ENCODE peak calls at places on chromosome 18, in ten cellular contexts. I is aorta; Z is astrocyte of the spinal cord; U is body of pancreas; C is upper lobe of right lung; K is cardiac fibroblast; R is right lobe of liver; S is AG09309; H is CD8-positive, alpha-beta memory T cell; D is foreskin fibroblast. W is an unnamed sample.

GRCh38 chr18:51624311-51624710 is 426.8 kb upstream of the MEX3C start:
- DNase-seq in C (no peak), S (no peak), U (no peak), H (no peak), Z (no peak), K (no peak), R (no peak), D (no peak), I (no peak), W (no peak)

GRCh38 chr18:12076424-12077140 is 17.1 kb upstream of the ANKRD62 start:
- DNase-seq in H (no peak), D (peak), I (peak), Z (no peak), K (peak), U (no peak), C (peak), S (no peak), R (no peak), W (no peak)

GRCh38 chr18:55256568-55257289 is 297.5 kb upstream of the CCDC68 start:
- DNase-seq in Z (no peak), S (no peak), C (no peak), D (peak), I (no peak), R (no peak), H (no peak), K (no peak), U (no peak), W (no peak)

GRCh38 chr18:61677435-61677830 is 215.4 kb downstream of the RNF152 start:
- DNase-seq in K (no peak), R (no peak), S (no peak), H (no peak), I (no peak), C (no peak), Z (no peak), U (no peak), D (no peak), W (no peak)

GRCh38 chr18:54388203-54389142 is 30.8 kb downstream of the C18orf54 start:
- DNase-seq in H (no peak), D (peak), S (peak), R (no peak), C (no peak), U (peak), Z (peak), K (peak), I (peak), W (peak)

GRCh38 chr18:79982736-79983135 is 5.6 kb downstream of the TXNL4A start:
- DNase-seq in I (no peak), U (no peak), R (no peak), K (peak), C (no peak), D (peak), S (no peak), H (no peak), Z (no peak), W (no peak)

GRCh38 chr18:45775241-45775676 is 50.2 kb upstream of the SIGLEC15 start:
- DNase-seq in I (peak), D (peak), C (peak), S (no peak), U (peak), Z (peak), R (peak), H (peak), K (peak), W (no peak)

GRCh38 chr18:3447035-3447894 is 2.7 kb upstream of the TGIF1 start:
- DNase-seq in K (peak), S (no peak), I (peak), Z (peak), R (peak), U (peak), H (no peak), C (peak), D (peak), W (no peak)

GRCh38 chr18:76488190-76488589 is 6.9 kb downstream of the ZNF516 start:
- DNase-seq in D (peak), I (no peak), H (no peak), K (peak), C (no peak), Z (peak), S (no peak), R (no peak), U (no peak), W (no peak)

DNA sequence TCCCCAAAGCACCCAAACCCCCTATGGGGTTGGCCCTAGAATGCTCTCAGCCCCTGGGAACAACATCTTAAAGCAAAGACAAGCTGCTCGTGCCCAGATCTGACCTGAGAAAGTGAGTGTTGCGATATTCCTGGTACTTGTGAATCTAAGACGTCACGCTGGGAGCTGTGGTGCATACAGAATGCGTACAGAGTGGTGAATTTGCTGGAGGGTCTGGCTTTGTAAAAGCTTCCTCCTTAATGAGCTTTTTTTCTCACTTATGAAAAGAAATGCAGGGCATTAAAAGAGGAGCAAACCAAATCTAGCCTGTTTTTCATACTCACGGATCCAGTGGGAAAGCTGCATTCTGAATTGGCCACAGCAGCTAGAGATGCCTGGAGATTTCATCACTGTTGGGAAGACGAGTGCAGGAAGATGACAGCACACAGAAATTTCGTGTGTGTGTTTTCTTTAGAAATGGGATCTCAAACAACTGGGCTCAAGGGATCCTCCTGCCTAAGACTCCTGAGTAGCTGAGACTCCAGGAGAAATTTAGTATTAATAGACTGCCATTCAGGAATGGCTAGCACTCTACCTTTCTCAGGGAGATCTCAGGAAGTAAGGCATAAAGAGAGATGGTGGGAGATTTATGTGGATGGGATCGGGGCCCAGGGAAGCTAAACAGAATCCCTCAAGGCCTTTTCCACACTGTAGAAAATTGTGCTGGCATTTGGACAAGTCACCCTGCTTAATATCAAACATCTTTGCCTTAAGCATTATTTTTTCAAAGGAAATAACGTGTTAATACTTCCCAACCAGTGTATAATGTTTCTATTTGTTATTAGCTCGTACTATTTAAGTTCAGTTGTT is 181.3 kb downstream of the ALPK2 start:
- DNase-seq in H (no peak), U (no peak), I (no peak), S (no peak), Z (peak), R (no peak), D (peak), C (no peak), K (no peak), W (no peak)
- H3K4me3 ChIP-seq in H (no peak), U (no peak), I (no peak), S (no peak), Z (no peak), R (peak), D (no peak), C (no peak), K (no peak), W (no peak)

DNA sequence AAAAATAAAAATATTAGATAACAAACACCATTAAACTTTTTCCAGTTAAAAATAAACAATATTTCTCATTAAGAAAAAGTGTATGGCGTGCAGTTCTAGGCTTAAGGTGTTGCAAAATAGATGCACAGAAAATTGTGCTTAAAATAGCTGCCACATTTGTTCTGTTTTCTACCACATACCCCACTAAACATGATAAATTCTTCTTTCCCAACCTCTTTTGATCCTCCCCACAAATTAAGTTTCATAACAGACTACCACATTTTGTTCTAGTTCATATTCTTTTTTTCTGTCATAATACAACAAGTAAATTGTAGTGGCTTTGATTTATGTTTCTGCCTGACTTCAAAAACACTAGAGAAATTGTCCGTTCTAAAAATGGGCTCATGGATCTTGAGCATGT is 64.5 kb downstream of the ARHGAP28 start:
- DNase-seq in D (no peak), C (no peak), U (no peak), S (no peak), H (no peak), I (no peak), K (no peak), R (no peak), Z (no peak), W (no peak)
- H3K4me3 ChIP-seq in D (no peak), C (no peak), U (no peak), S (no peak), H (no peak), I (no peak), K (no peak), R (no peak), Z (no peak), W (no peak)

DNA sequence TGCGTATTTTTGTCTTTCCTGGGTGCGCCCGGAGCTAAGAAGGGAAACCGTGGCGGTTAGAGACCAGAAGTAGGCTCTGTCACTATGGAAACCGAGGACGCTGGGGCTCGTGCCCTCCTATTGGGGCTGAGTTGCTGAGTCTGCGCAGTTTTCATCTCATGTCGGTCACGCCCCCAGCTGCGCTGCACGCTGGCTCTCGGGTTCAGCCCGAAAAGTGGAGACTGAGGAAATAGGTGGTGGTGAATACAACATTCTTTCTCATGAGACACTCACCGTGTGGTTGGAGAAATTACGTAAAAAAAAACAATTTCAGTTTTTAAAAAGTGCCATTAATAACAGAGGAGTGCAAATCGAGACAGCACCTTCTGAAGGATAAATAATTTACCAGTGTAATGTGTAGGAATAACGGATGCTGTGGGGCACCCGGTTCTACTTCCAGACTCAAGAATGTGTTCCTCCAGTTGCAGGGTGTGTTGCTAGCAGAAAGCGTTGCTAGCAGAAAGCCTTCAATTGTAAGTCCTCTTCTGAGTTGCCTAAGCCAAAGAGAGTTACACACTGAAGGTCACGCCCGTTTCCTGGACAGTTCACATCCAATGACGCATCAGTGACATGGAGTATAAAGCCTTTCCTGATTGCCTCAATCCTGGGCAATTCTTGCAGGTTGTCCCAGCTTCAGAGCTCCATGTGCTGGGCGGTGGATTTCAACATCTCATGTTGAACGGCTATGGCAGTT is 20.4 kb upstream of the CXXC1 start:
- DNase-seq in U (peak), S (peak), H (peak), I (peak), D (peak), C (peak), K (peak), R (peak), Z (peak), W (peak)
- H3K4me3 ChIP-seq in U (no peak), S (peak), H (peak), I (peak), D (peak), C (peak), K (peak), R (peak), Z (peak), W (peak)

DNA sequence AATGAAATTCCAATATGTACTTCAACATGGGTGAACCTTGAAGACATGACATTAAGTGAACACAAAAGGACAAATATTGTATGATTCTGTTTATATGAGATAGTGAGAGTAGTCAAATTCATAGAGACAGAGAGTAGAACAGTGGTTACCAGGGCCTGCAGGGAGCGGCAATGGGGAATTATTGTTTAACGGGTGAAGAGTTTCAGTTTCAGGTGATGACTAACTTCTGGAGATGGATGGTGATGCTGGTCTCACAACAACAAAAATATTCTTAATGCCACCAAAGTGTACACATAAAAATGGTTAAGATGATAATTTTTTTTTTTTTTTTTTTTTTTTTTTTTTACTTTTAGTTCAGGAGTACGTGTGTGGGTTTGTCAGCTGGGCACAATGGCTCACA is 109.4 kb upstream of the TMEM200C start:
- DNase-seq in K (no peak), I (no peak), S (no peak), R (no peak), H (no peak), D (no peak), U (no peak), C (no peak), Z (no peak), W (no peak)
- H3K4me3 ChIP-seq in K (no peak), I (no peak), S (no peak), R (no peak), H (no peak), D (no peak), U (no peak), C (no peak), Z (no peak), W (no peak)

GRCh38 chr18:37254256-37254880 is 311.2 kb downstream of the CELF4 start:
- DNase-seq in D (peak), H (no peak), C (peak), I (no peak), R (no peak), S (no peak), U (peak), Z (no peak), K (no peak), W (no peak)
- H3K4me3 ChIP-seq in D (no peak), H (no peak), C (peak), I (peak), R (peak), S (no peak), U (peak), Z (no peak), K (no peak), W (peak)